ENCODE peak calls at places on chromosomes 13 and 19, in nine cellular contexts. V, X, U, E, T, O, F, K and H are unnamed samples.

GRCh38 chr13:70218618-70219017 is 110.4 kb upstream of the KLHL1 start:
- DNase-seq in V (no peak), X (no peak), U (no peak), E (no peak), T (no peak), O (no peak), F (no peak), K (no peak), H (no peak)

GRCh38 chr19:800360-801029 is 3.2 kb downstream of the PTBP1 start:
- DNase-seq in V (no peak), X (no peak), U (peak; percentile 67), E (no peak), T (no peak), O (no peak), F (peak; percentile 56), K (no peak), H (no peak)

GRCh38 chr13:113551081-113552000 is 33.2 kb upstream of the TFDP1 start:
- DNase-seq in V (no peak), X (no peak), U (no peak), E (no peak), T (peak; percentile 84), O (no peak), F (no peak), K (no peak), H (no peak)

GRCh38 chr13:108728370-108728769 is 99.0 kb downstream of the MYO16 start:
- DNase-seq in V (no peak), X (no peak), U (no peak), E (no peak), T (no peak), O (no peak), F (no peak), K (no peak), H (no peak)

GRCh38 chr13:79336971-79337370 is 69.1 kb downstream of the RBM26 start:
- DNase-seq in V (no peak), X (no peak), U (no peak), E (no peak), T (no peak), O (no peak), F (no peak), K (no peak), H (no peak)

GRCh38 chr13:85108356-85108755 is 690.9 kb downstream of the SLITRK6 start:
- DNase-seq in V (no peak), X (no peak), U (no peak), E (no peak), T (no peak), O (no peak), F (no peak), K (no peak), H (no peak)

GRCh38 chr19:19866599-19867248 is 1.0 kb downstream of the ZNF253 start:
- DNase-seq in V (peak; percentile 1), X (no peak), U (peak; percentile 18), E (peak; percentile 45), T (peak; percentile 45), O (peak; percentile 34), F (peak; percentile 77), K (peak; percentile 6), H (peak; percentile 36)

GRCh38 chr13:40377783-40378182 is 288.7 kb downstream of the FOXO1 start:
- DNase-seq in V (peak; percentile 22), X (peak; percentile 26), U (peak; percentile 83), E (no peak), T (no peak), O (no peak), F (no peak), K (peak; percentile 48), H (no peak)

GRCh38 chr13:75550159-75550567 is 572 bp downstream of the UCHL3 start:
- DNase-seq in V (peak; percentile 62), X (no peak), U (peak; percentile 93), E (peak; percentile 38), T (no peak), O (no peak), F (peak; percentile 74), K (peak; percentile 76), H (peak; percentile 36)

GRCh38 chr19:50358483-50359431 is 6.7 kb downstream of the NAPSA start:
- DNase-seq in V (peak; percentile 23), X (peak; percentile 65), U (no peak), E (peak; percentile 92), T (peak; percentile 40), O (peak; percentile 77), F (peak; percentile 93), K (no peak), H (peak; percentile 82)

GRCh38 chr13:51747438-51748434 is 56.2 kb downstream of the DHRS12 start:
- DNase-seq in V (no peak), X (no peak), U (no peak), E (no peak), T (no peak), O (no peak), F (no peak), K (no peak), H (no peak)

GRCh38 chr13:21171420-21171819 is 4.9 kb downstream of the SKA3 start:
- DNase-seq in V (no peak), X (no peak), U (no peak), E (no peak), T (no peak), O (no peak), F (no peak), K (no peak), H (no peak)

GRCh38 chr13:76812971-76813691 is 73.1 kb downstream of the KCTD12 start:
- DNase-seq in V (peak; percentile 83), X (no peak), U (no peak), E (no peak), T (no peak), O (no peak), F (no peak), K (no peak), H (no peak)

GRCh38 chr19:27660428-27660827 is 1552.5 kb downstream of the UQCRFS1 start:
- DNase-seq in V (no peak), X (no peak), U (no peak), E (no peak), T (no peak), O (no peak), F (no peak), K (no peak), H (no peak)